ENCODE peak calls at places on chromosomes 7 and 10, in nine cellular contexts. W, P, Y, L, R, A, O, T and C are unnamed samples.

GRCh38 chr7:128775744-128776474 is at the start of gene OPN1SW:
- DNase-seq in W (no peak), Y (no peak), R (no peak), A (no peak), O (no peak), T (no peak), P (no peak), L (no peak), C (no peak)

GRCh38 chr10:123642293-123642692 is 23.9 kb upstream of the GPR26 start:
- DNase-seq in R (no peak), T (no peak), A (no peak), L (no peak), W (no peak), Y (no peak), P (no peak), O (no peak), C (no peak)

GRCh38 chr10:59505931-59506330 is 143.6 kb upstream of the FAM13C start:
- DNase-seq in W (no peak), L (no peak), T (no peak), O (no peak), Y (no peak), P (no peak), A (no peak), R (no peak), C (no peak)

GRCh38 chr7:122676466-122676865 is 22.5 kb downstream of the RNF133 start:
- DNase-seq in L (no peak), T (no peak), W (no peak), Y (no peak), O (no peak), A (no peak), P (no peak), R (no peak), C (no peak)

GRCh38 chr10:101749033-101749432 is 26.9 kb downstream of the FGF8 start:
- DNase-seq in O (no peak), A (no peak), L (no peak), Y (no peak), R (no peak), W (no peak), T (no peak), P (no peak), C (no peak)

GRCh38 chr10:62632071-62632809 is 172.3 kb upstream of the ADO start:
- DNase-seq in T (no peak), O (no peak), Y (peak), P (peak), A (no peak), W (no peak), R (no peak), L (peak), C (peak)

GRCh38 chr7:125450749-125451148 is 521.1 kb upstream of the POT1 start:
- DNase-seq in P (no peak), L (no peak), R (no peak), T (no peak), W (no peak), O (no peak), Y (no peak), A (no peak), C (no peak)

GRCh38 chr10:59877191-59877671 is 29.1 kb downstream of the CCDC6 start:
- DNase-seq in L (no peak), W (no peak), Y (no peak), P (no peak), R (no peak), T (no peak), O (no peak), A (peak), C (no peak)

GRCh38 chr10:53253221-53253620 is 480.6 kb upstream of the MBL2 start:
- DNase-seq in O (no peak), Y (no peak), A (no peak), R (no peak), L (no peak), P (no peak), T (no peak), W (no peak), C (no peak)

GRCh38 chr10:130234171-130234965 is 98.2 kb downstream of the GLRX3 start:
- DNase-seq in O (no peak), R (no peak), T (no peak), P (no peak), Y (no peak), A (no peak), L (no peak), W (no peak), C (no peak)

GRCh38 chr7:21960922-21961321 is 15.2 kb upstream of the CDCA7L start:
- DNase-seq in O (no peak), P (no peak), W (peak), L (no peak), Y (no peak), T (no peak), A (peak), R (no peak), C (no peak)

GRCh38 chr10:127035827-127036226 is 130.6 kb downstream of the DOCK1 start:
- DNase-seq in A (no peak), O (no peak), Y (no peak), L (no peak), W (no peak), R (no peak), P (no peak), T (no peak), C (no peak)

GRCh38 chr7:79789584-79790345 is 336.3 kb upstream of the MAGI2 start:
- DNase-seq in P (no peak), L (no peak), A (no peak), T (no peak), W (no peak), Y (no peak), O (no peak), R (no peak), C (no peak)

GRCh38 chr7:2821161-2821841 is 22.8 kb downstream of the GNA12 start:
- DNase-seq in L (no peak), T (no peak), W (peak), P (no peak), R (no peak), O (no peak), Y (no peak), A (peak), C (no peak)

GRCh38 chr7:152202056-152202455 is 176.6 kb downstream of the GALNT11 start:
- DNase-seq in L (no peak), P (no peak), W (peak), T (no peak), O (no peak), R (no peak), Y (no peak), A (peak), C (no peak)

GRCh38 chr7:101287032-101287431 is 34.6 kb downstream of the IFT22 start:
- DNase-seq in T (no peak), L (no peak), R (no peak), Y (no peak), P (no peak), O (no peak), W (no peak), A (no peak), C (no peak)

GRCh38 chr10:115355162-115355760 is 262.1 kb downstream of the ATRNL1 start:
- DNase-seq in A (peak), L (no peak), Y (no peak), O (no peak), T (no peak), W (peak), P (no peak), R (no peak), C (peak)

GRCh38 chr7:41942468-41943097 is 239.7 kb upstream of the INHBA start:
- DNase-seq in L (no peak), P (no peak), O (no peak), Y (no peak), A (peak), T (no peak), R (no peak), W (no peak), C (no peak)

GRCh38 chr7:3464900-3465622 is 164.0 kb downstream of the SDK1 start:
- DNase-seq in P (no peak), R (no peak), A (no peak), W (no peak), O (peak), Y (no peak), T (no peak), L (peak), C (peak)